ENCODE peak calls at places on chromosome 19, in seven cellular contexts. K is thyroid gland; S is astrocyte; L is IMR-90; V is aorta; Q is endodermal cell; G is CD8-positive, alpha-beta memory T cell. E is an unnamed sample.

GRCh38 chr19:17997969-17998826 is 9.8 kb upstream of the ARRDC2 start:
- DNase-seq in S (no peak), K (no peak), V (peak; percentile 62), Q (peak; percentile 89), G (no peak), L (peak; percentile 24), E (no peak)

GRCh38 chr19:3570619-3571018 is 2.1 kb upstream of the HMG20B start:
- DNase-seq in S (no peak), G (no peak), V (no peak), K (no peak), L (no peak), Q (no peak), E (no peak)

GRCh38 chr19:41597600-41598041 is 21.7 kb downstream of the CEACAM21 start:
- DNase-seq in S (peak; percentile 19), K (peak; percentile 60), G (peak; percentile 47), Q (peak; percentile 87), V (no peak), L (peak; percentile 55), E (peak; percentile 68)

GRCh38 chr19:53374743-53375142 is 9.2 kb downstream of the ZNF525 start:
- DNase-seq in V (no peak), G (no peak), S (no peak), K (no peak), L (no peak), Q (no peak), E (no peak)

GRCh38 chr19:2043864-2044708 is 7.0 kb downstream of the MKNK2 start:
- DNase-seq in V (peak; percentile 50), K (no peak), L (no peak), Q (peak; percentile 67), S (no peak), G (no peak), E (peak; percentile 64)

GRCh38 chr19:35090160-35090794 is 25.3 kb upstream of the FXYD3 start:
- DNase-seq in L (peak; percentile 53), Q (peak; percentile 84), V (no peak), S (peak; percentile 28), K (peak; percentile 49), G (no peak), E (no peak)

GRCh38 chr19:16039081-16039480 is 37.2 kb upstream of the TPM4 start:
- DNase-seq in K (no peak), V (no peak), G (no peak), S (no peak), L (no peak), Q (no peak), E (no peak)

GRCh38 chr19:56141416-56141992 is 417 bp downstream of the ZNF444 start:
- DNase-seq in G (peak; percentile 9), V (no peak), K (peak; percentile 33), Q (no peak), S (no peak), L (no peak), E (no peak)

GRCh38 chr19:19062454-19063182 is 1.2 kb upstream of the SLC25A42 start:
- DNase-seq in S (peak; percentile 41), Q (no peak), G (no peak), L (peak; percentile 63), V (no peak), K (peak; percentile 39), E (peak; percentile 39)

GRCh38 chr19:56637976-56638555 is 4.9 kb upstream of the SMIM17 start:
- DNase-seq in L (peak; percentile 65), V (peak; percentile 73), Q (peak; percentile 95), K (peak; percentile 90), G (no peak), S (peak; percentile 71), E (peak; percentile 91)

GRCh38 chr19:52190679-52191293 is 934 bp downstream of the PPP2R1A start:
- DNase-seq in L (peak; percentile 46), Q (peak; percentile 67), G (no peak), K (peak; percentile 51), V (peak; percentile 56), S (peak; percentile 40), E (peak; percentile 58)

GRCh38 chr19:57302020-57302465 is 18.2 kb upstream of the ZNF543 start:
- DNase-seq in K (peak; percentile 20), G (no peak), L (peak; percentile 95), Q (no peak), S (peak; percentile 83), V (peak; percentile 79), E (no peak)

GRCh38 chr19:51079486-51080110 is 3.1 kb downstream of the KLK14 start:
- DNase-seq in S (no peak), K (no peak), V (no peak), Q (no peak), L (no peak), G (no peak), E (peak; percentile 75)

GRCh38 chr19:35774274-35775045 is 904 bp upstream of the ARHGAP33 start:
- DNase-seq in K (no peak), G (no peak), L (no peak), V (no peak), S (no peak), Q (no peak), E (no peak)

GRCh38 chr19:53980553-53981407 is 10.7 kb upstream of the CACNG6 start:
- DNase-seq in K (no peak), G (no peak), V (no peak), S (peak; percentile 54), Q (peak; percentile 94), L (peak; percentile 19), E (no peak)

GRCh38 chr19:2327773-2328400 is 499 bp downstream of the LSM7 start:
- DNase-seq in K (no peak), V (no peak), G (peak; percentile 43), Q (peak; percentile 90), L (peak; percentile 81), S (peak; percentile 88), E (no peak)

GRCh38 chr19:9996541-9996940 is 13.8 kb downstream of the COL5A3 start:
- DNase-seq in V (no peak), K (no peak), L (peak; percentile 62), S (peak; percentile 34), Q (no peak), G (no peak), E (no peak)

GRCh38 chr19:9995079-9995478 is 15.2 kb downstream of the COL5A3 start:
- DNase-seq in L (no peak), G (no peak), S (no peak), K (no peak), Q (no peak), V (no peak), E (peak; percentile 2)

GRCh38 chr19:9991425-9992191 is 18.7 kb downstream of the COL5A3 start:
- DNase-seq in G (no peak), S (no peak), K (no peak), L (no peak), V (no peak), Q (no peak), E (no peak)

GRCh38 chr19:10000171-10000826 is 10.0 kb downstream of the COL5A3 start:
- DNase-seq in Q (peak; percentile 93), V (peak; percentile 78), S (peak; percentile 23), L (peak; percentile 70), K (peak; percentile 72), G (peak; percentile 56), E (peak; percentile 75)

GRCh38 chr19:9995999-9996398 is 14.3 kb downstream of the COL5A3 start:
- DNase-seq in L (peak; percentile 23), V (no peak), Q (no peak), K (no peak), S (no peak), G (no peak), E (no peak)
- H3K4me1 ChIP-seq in L (peaks cover 1% of the 10 kb centered on the region), V (no peaks in the 10 kb centered on the region), Q (no peaks in the 10 kb centered on the region), K (no peaks in the 10 kb centered on the region), S (no peaks in the 10 kb centered on the region), G (no peaks in the 10 kb centered on the region), E (no peaks in the 10 kb centered on the region)

DNA sequence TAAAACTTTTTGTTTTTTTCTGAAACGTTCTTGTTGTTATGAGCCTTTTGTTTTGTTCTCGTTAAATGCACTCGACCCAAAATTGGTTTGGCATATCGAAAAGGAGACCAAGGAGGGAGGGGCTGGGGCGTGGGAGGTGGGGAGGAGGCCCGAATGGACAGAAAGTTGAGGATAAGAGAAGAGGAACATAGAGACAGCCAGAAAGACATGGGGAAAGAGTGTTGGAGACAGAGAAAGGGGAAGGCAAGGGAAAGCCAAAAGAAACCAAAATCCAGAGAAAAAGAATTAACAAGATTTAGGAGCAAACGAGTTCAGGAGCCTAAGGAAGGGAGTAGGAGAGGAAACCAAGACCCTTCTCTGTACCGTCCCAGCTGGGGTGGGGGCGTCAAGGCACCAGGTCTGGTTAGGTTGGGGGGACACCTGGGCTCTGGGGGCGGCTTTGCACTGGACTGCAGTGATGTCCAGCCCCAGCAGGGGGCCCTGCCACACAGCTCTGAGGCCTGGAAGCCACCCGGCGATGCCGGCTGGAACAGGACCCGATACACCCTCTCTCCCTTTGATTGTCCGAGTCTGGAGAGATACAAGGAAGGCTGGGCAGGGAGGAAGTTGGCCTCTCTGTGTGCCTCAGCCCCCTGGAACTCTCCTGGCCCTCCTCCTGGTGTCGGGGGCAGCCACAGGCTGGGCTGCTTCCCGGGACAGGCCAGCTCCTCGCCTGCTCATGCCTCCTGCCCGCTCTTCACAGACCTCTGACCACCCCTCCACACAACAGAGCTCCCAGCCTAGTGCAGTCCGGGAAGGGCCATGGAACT is 11.6 kb upstream of the ASF1B start:
- DNase-seq in K (peak; percentile 78), S (peak; percentile 22), L (peak; percentile 57), G (no peak), V (peak; percentile 79), Q (peak; percentile 76), E (peak; percentile 93)
- H3K27ac ChIP-seq in K (peak overlapping the region; percentile 70), S (no peak overlapping the region), L (no peak overlapping the region), G (peak overlapping the region; percentile 35), V (no peak overlapping the region), Q (no peak overlapping the region), E (peak overlapping the region; percentile 26)

GRCh38 chr19:38290631-38291147 is 13.4 kb upstream of the C19orf33 start:
- DNase-seq in K (peak; percentile 97), V (no peak), L (peak; percentile 98), S (peak; percentile 87), G (no peak), Q (no peak), E (no peak)

GRCh38 chr19:38293281-38293680 is 10.8 kb upstream of the C19orf33 start:
- DNase-seq in K (no peak), S (no peak), L (no peak), G (no peak), Q (no peak), V (no peak), E (no peak)

GRCh38 chr19:38291855-38292254 is 12.2 kb upstream of the C19orf33 start:
- DNase-seq in K (no peak), V (no peak), G (no peak), L (no peak), S (no peak), Q (no peak), E (peak; percentile 12)

GRCh38 chr19:38289955-38290354 is 14.1 kb upstream of the C19orf33 start:
- DNase-seq in Q (no peak), S (no peak), G (no peak), L (no peak), V (no peak), K (no peak), E (no peak)

GRCh38 chr19:38294090-38294489 is 10.0 kb upstream of the C19orf33 start:
- DNase-seq in S (no peak), L (no peak), V (no peak), K (no peak), Q (no peak), G (no peak), E (no peak)
- H3K4me1 ChIP-seq in S (peaks cover 26% of the 10 kb centered on the region), L (peaks cover 23% of the 10 kb centered on the region), V (no peaks in the 10 kb centered on the region), K (peaks cover 15% of the 10 kb centered on the region), Q (no peaks in the 10 kb centered on the region), G (no peaks in the 10 kb centered on the region), E (no peaks in the 10 kb centered on the region)

DNA sequence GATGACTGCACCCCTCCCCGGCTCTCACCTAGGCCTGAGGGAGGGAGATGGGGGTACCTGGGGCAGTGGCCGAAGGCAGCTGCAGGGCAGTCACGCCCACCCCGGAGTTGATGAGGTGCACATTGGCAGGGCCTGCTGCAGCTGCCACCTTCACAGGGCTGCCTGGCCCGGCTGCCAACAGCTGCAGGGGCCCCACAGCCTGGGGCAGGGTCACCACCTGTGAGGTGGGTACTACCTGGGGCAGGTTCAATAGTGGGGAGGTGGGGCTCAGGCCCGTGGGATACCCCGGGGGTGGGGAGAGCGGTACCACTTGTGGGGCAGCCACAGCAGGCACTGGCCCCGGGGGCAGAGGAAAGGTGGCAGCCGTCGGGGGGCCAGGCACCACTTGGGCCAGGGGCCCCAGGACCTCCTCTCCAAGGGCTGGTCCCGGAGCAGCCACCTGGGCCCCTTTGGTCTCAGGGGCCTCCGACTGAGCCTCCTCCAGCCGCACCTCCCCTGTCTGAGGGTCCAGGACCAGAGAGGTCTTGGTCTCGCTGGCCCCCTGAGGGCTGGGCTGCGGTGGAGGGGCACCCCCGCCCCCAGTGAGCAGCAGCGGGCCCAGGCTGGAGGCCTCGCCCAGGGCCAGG is 2.6 kb downstream of the SIX5 start:
- DNase-seq in L (no peak), G (no peak), K (no peak), Q (no peak), S (no peak), V (peak; percentile 56), E (peak; percentile 85)
- H3K27ac ChIP-seq in L (peak overlapping the region; percentile 78), G (no peak overlapping the region), K (peak overlapping the region; percentile 91), Q (no peak overlapping the region), S (peak overlapping the region; percentile 95), V (peak overlapping the region; percentile 23), E (peak overlapping the region; percentile 99)